ENCODE peak calls at places on chromosomes 1 and 21, in eight cellular contexts. R, D, F, L, S, K, C and J are unnamed samples.

GRCh38 chr1:54053745-54054437 is 483 bp downstream of the TCEANC2 start:
- DNase-seq in C (peak), S (no peak), R (no peak), D (no peak), L (no peak), K (no peak), F (no peak), J (no peak)

GRCh38 chr1:93519196-93519825 is 71.4 kb downstream of the FNBP1L start:
- DNase-seq in D (no peak), K (no peak), F (peak), L (no peak), R (no peak), S (no peak), C (no peak), J (no peak)

GRCh38 chr1:241972703-241973375 is 15.3 kb downstream of the BECN2 start:
- DNase-seq in L (no peak), R (no peak), D (no peak), S (no peak), F (peak), K (peak), C (no peak), J (no peak)

GRCh38 chr1:111571987-111572386 is 47.6 kb upstream of the RAP1A start:
- DNase-seq in C (no peak), D (no peak), R (no peak), F (no peak), S (no peak), K (no peak), L (no peak), J (no peak)

GRCh38 chr1:201383647-201384405 is 6.3 kb upstream of the TNNT2 start:
- DNase-seq in S (no peak), L (no peak), F (peak), C (no peak), K (no peak), R (no peak), D (no peak), J (no peak)

GRCh38 chr1:231663211-231663792 is 36.7 kb downstream of the DISC1 start:
- DNase-seq in L (no peak), F (no peak), C (no peak), K (no peak), D (no peak), R (no peak), S (no peak), J (no peak)

GRCh38 chr1:81424056-81424455 is 376.7 kb upstream of the ADGRL2 start:
- DNase-seq in F (no peak), L (no peak), K (peak), D (no peak), R (no peak), S (no peak), C (no peak), J (no peak)

GRCh38 chr21:45922648-45923047 is 58.9 kb upstream of the COL6A1 start:
- DNase-seq in K (no peak), S (no peak), C (no peak), F (no peak), D (no peak), L (no peak), R (no peak), J (no peak)

GRCh38 chr1:31811605-31812004 is 4.2 kb downstream of the SPOCD1 start:
- DNase-seq in C (no peak), D (no peak), L (no peak), F (peak), S (no peak), K (peak), R (peak), J (no peak)

GRCh38 chr1:214901718-214902117 is 180.8 kb upstream of the KCNK2 start:
- DNase-seq in L (no peak), R (no peak), F (peak), D (no peak), C (peak), K (no peak), S (no peak), J (no peak)

GRCh38 chr1:113976609-113977278 is 2.5 kb upstream of the OLFML3 start:
- DNase-seq in F (no peak), R (no peak), D (no peak), C (peak), L (no peak), S (peak), K (peak), J (no peak)

GRCh38 chr1:192608671-192609070 is 27.3 kb upstream of the RGS13 start:
- DNase-seq in C (no peak), K (no peak), R (no peak), D (no peak), L (no peak), F (no peak), S (no peak), J (no peak)

GRCh38 chr1:160438320-160438918 is 38.1 kb downstream of the VANGL2 start:
- DNase-seq in F (no peak), L (no peak), K (no peak), C (peak), D (no peak), R (no peak), S (no peak), J (no peak)

GRCh38 chr1:208137144-208137682 is 107.0 kb downstream of the PLXNA2 start:
- DNase-seq in C (no peak), L (no peak), S (no peak), K (no peak), D (no peak), R (no peak), F (no peak), J (no peak)

GRCh38 chr21:27035791-27036190 is 68.9 kb upstream of the ADAMTS5 start:
- DNase-seq in F (no peak), R (no peak), D (no peak), S (no peak), K (no peak), L (no peak), C (no peak), J (no peak)

GRCh38 chr1:98129486-98129885 is 208.7 kb upstream of the DPYD start:
- DNase-seq in R (no peak), K (no peak), D (no peak), L (no peak), C (no peak), F (no peak), S (no peak), J (no peak)

GRCh38 chr1:175750366-175751111 is 7.1 kb upstream of the TNR start:
- DNase-seq in R (no peak), F (no peak), S (no peak), D (no peak), K (no peak), L (no peak), C (no peak), J (no peak)

GRCh38 chr1:2415801-2416208 is 3.4 kb upstream of the PEX10 start:
- DNase-seq in L (peak), R (no peak), K (no peak), C (no peak), D (peak), F (no peak), S (no peak), J (no peak)

GRCh38 chr1:205810448-205811157 is 2.4 kb downstream of the SLC41A1 start:
- DNase-seq in C (peak), F (peak), D (no peak), L (no peak), R (no peak), S (no peak), K (no peak), J (no peak)

GRCh38 chr1:199522936-199523335 is 504.6 kb upstream of the NR5A2 start:
- DNase-seq in D (no peak), S (no peak), R (no peak), K (no peak), F (no peak), C (no peak), L (no peak), J (no peak)

GRCh38 chr1:19177811-19178210 is 32.3 kb downstream of the UBR4 start:
- DNase-seq in K (no peak), R (no peak), D (no peak), C (no peak), S (no peak), L (no peak), F (no peak), J (no peak)

GRCh38 chr1:41500378-41500777 is 15.9 kb upstream of the EDN2 start:
- DNase-seq in L (peak), D (peak), R (no peak), F (peak), K (no peak), C (no peak), S (no peak), J (peak)

GRCh38 chr1:89381617-89382016 is 17.8 kb downstream of the GBP6 start:
- DNase-seq in S (no peak), F (no peak), D (no peak), C (peak), L (no peak), R (no peak), K (no peak), J (no peak)

GRCh38 chr1:207672525-207673130 is 27.7 kb downstream of the CR1L start:
- DNase-seq in F (peak), K (peak), C (peak), S (no peak), R (no peak), L (peak), D (peak), J (peak)

GRCh38 chr1:8015036-8015808 is 10.9 kb downstream of the ERRFI1 start:
- DNase-seq in D (no peak), R (no peak), C (peak), S (no peak), K (peak), L (peak), F (peak), J (no peak)

GRCh38 chr21:35045539-35046222 is 3.4 kb downstream of the RUNX1 start:
- DNase-seq in S (no peak), R (no peak), C (no peak), D (no peak), F (no peak), K (no peak), L (no peak), J (no peak)

GRCh38 chr1:202479630-202480029 is 131.1 kb downstream of the PPP1R12B start:
- DNase-seq in L (no peak), S (no peak), R (no peak), F (no peak), K (no peak), C (no peak), D (no peak), J (no peak)

GRCh38 chr1:180157108-180157507 is 2.4 kb downstream of the QSOX1 start:
- DNase-seq in F (no peak), R (no peak), S (no peak), D (no peak), L (no peak), K (no peak), C (peak), J (no peak)

GRCh38 chr1:215566556-215567490 is at the start of gene KCTD3:
- DNase-seq in D (peak), C (peak), S (peak), F (peak), L (peak), K (peak), R (peak), J (no peak)

GRCh38 chr1:47235280-47235679 is 3.3 kb upstream of the TAL1 start:
- DNase-seq in K (no peak), S (no peak), C (no peak), D (no peak), F (no peak), L (no peak), R (peak), J (peak)

GRCh38 chr1:44390277-44390676 is 14.8 kb upstream of the RNF220 start:
- DNase-seq in D (no peak), C (no peak), L (no peak), F (peak), K (no peak), S (no peak), R (no peak), J (no peak)

GRCh38 chr1:172914517-172915144 is 136.1 kb downstream of the TNFSF18 start:
- DNase-seq in C (no peak), L (no peak), R (no peak), D (no peak), K (no peak), F (no peak), S (no peak), J (no peak)

GRCh38 chr1:177246710-177247588 is 76.2 kb downstream of the BRINP2 start:
- DNase-seq in F (no peak), R (no peak), L (no peak), K (no peak), D (no peak), C (no peak), S (no peak), J (no peak)

GRCh38 chr1:205077158-205077933 is 6.9 kb downstream of the TMEM81 start:
- DNase-seq in S (no peak), L (no peak), F (no peak), R (no peak), D (no peak), C (no peak), K (no peak), J (no peak)

GRCh38 chr1:115159958-115160357 is 70.7 kb upstream of the TSPAN2 start:
- DNase-seq in C (no peak), R (no peak), S (no peak), F (no peak), D (no peak), K (no peak), L (no peak), J (no peak)

DNA sequence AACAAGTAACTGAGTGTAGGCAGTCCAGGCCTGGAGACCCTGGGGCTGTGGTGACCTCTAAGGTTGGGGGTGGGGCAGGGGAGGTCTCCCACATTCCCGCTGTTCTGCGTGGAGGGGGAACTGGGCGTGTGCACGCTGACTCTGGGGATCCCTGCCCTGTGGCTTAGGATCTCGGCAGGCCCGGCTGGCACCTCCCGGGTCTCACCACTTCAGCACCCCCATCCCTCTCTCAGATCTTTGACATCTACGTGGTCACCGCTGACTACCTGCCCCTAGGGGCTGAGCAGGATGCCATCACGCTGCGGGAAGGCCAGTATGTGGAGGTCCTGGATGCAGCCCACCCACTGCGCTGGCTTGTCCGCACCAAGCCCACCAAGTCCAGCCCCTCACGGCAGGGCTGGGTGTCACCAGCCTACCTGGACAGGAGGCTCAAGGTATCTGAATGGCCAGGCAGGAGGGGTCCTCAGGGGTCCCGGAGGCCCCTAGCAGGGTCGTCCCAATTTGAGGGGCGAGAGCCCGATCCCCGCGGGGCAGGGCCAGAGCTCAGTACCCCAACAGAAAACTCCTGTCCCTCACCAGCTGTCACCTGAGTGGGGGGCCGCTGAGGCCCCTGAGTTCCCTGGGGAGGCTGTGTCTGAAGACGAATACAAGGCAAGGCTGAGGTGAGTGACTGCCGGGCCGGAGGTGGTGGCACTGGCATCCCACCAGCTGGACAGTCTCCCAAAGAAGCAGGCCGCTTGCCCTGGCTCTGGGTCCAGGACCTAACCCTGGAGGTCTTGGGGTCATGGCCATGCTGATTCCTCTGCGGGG is 68.7 kb downstream of the TRIM11 start:
- DNase-seq in K (no peak), C (no peak), S (peak), F (no peak), L (peak), D (no peak), R (peak), J (peak)
- TF ChIP-seq EP300 in K (no peak), C (no peak), S (no peak), F (no peak), L (no peak), D (no peak), R (no peak), J (no peak)

GRCh38 chr21:33734326-33734725 is 92.0 kb downstream of the ITSN1 start:
- DNase-seq in S (no peak), R (no peak), L (no peak), D (no peak), F (no peak), K (no peak), C (no peak), J (no peak)

GRCh38 chr21:33736569-33736968 is 94.3 kb downstream of the ITSN1 start:
- DNase-seq in K (no peak), C (no peak), R (no peak), F (no peak), D (no peak), S (no peak), L (no peak), J (no peak)

GRCh38 chr21:33731447-33731846 is 89.1 kb downstream of the ITSN1 start:
- DNase-seq in S (no peak), L (no peak), F (no peak), R (no peak), D (no peak), K (no peak), C (no peak), J (no peak)

GRCh38 chr21:33732038-33732437 is 89.7 kb downstream of the ITSN1 start:
- DNase-seq in S (no peak), D (no peak), C (peak), L (no peak), R (no peak), K (no peak), F (no peak), J (no peak)

DNA sequence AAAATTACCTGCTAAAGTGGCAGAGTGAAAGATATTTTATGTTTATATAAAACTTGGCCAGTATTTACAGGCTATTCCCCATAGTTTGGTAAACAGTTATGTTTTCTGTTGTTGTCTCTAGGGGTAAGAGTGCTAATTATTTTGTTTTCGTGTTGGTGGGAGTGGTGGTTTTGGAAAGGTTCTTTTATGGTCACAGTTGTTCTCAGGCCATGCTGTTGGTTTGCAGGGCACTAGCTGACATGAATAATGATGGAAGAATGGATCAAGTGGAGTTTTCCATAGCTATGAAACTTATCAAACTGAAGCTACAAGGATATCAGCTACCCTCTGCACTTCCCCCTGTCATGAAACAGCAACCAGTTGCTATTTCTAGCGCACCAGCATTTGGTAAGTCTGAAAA is 92.5 kb downstream of the ITSN1 start:
- DNase-seq in D (no peak), S (no peak), F (no peak), K (no peak), L (no peak), R (no peak), C (no peak), J (no peak)
- TF ChIP-seq EP300 in D (no peak), S (no peak), F (no peak), K (no peak), L (no peak), R (no peak), C (no peak), J (no peak)

DNA sequence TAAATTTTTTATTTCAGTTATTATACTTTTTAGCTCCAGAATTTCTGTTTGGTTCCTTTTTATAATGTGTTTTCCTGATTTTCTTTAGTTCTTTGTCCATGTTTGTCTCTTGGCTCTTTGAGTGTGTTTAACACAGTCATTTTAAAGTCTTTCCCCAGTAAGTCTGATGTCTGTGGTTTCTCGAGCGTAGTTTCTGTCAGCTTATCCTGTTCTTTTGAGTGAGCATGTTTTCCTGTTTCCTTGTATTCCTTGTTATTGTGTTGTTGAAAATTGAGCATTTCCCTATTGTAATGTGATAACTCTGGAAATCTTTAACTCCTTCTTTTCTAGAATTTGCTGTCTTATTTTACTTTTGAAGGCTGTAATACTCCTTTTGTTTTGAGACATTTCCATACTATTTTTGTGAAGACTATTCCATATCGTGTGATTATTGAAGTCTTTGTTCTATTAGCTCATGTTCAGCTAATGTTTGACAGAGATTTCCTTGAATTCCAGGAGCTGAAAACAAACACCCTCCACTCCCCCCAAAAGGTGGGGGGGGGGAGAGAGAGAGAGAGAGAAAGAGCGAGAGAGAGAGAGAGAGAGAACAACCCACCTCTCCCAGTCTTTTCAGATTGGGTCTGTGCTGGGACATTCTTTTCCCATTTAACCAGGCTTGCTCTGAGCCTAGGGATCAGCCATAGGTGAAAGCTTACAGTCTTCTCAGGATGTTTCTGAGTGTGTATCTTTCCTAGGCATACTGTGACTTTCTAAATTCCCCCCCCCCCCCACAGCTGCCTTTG is 38.3 kb downstream of the SDCCAG8 start:
- DNase-seq in C (no peak), K (no peak), D (no peak), F (no peak), R (no peak), S (no peak), L (no peak), J (no peak)
- TF ChIP-seq EP300 in C (no peak), K (no peak), D (no peak), F (no peak), R (no peak), S (no peak), L (no peak), J (no peak)

GRCh38 chr1:153984125-153984899 is 1.8 kb downstream of the RAB13 start:
- DNase-seq in L (no peak), D (no peak), K (no peak), F (no peak), C (no peak), S (no peak), R (no peak), J (no peak)

GRCh38 chr1:153985341-153985912 is 712 bp downstream of the RAB13 start:
- DNase-seq in K (no peak), F (no peak), L (peak), D (no peak), C (peak), R (peak), S (peak), J (peak)

GRCh38 chr1:153987621-153988020 is 1.5 kb upstream of the RAB13 start:
- DNase-seq in S (no peak), C (no peak), R (no peak), D (no peak), K (no peak), F (no peak), L (no peak), J (no peak)

GRCh38 chr1:153990468-153991150 is at the start of gene RPS27:
- DNase-seq in K (peak), F (peak), C (peak), L (peak), S (peak), D (peak), R (peak), J (peak)

DNA sequence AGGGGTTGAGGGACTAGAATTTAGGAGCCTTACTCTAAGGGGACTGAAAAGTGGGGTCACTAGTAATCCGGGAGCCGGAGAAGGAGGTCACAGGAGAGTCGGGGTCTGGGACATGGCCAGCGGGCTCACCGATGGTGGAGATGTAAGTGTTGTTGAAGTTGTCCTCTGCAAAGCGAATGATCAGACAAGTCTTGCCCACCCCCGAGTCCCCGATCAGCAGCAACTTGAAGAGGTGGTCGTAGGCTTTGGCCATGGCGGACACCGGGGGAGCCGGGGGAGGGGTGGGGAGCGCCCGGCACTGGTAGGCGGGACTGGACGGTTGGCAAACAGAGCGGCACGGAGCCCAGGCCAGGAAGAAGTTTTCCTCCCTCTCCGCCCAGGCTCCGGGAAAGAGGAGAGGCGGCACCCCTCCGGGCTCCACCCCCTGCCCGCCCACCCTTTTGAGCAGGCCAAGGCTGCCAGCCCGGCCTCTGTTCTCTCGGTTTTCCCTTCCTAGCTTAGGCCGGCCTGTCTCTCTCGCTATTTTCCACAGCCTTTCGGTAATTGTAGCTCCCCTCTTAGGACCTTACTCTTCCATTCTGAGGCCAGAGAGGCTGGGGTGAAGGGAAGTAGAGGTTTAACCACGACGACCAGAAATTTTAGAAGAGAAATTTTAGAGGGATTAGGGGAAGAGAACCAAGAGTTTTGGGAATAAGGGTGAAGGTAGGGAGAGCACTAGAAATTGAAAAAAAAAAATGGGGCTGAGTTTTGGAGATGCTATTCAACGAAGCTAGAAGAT is at the start of gene RAB13:
- DNase-seq in F (peak), S (peak), R (peak), C (peak), L (peak), K (peak), D (peak), J (peak)
- TF ChIP-seq EP300 in F (no peak), S (peak), R (no peak), C (peak), L (no peak), K (no peak), D (no peak), J (no peak)